ENCODE peak calls at places on chromosomes 1 and 21, in seven cellular contexts. G is WTC11; H is right lobe of liver; T is CD8-positive, alpha-beta T cell; Z is heart left ventricle; A is neural crest cell; B is cardiac muscle cell. M is an unnamed sample.

GRCh38 chr1:33860671-33861070 is 3.2 kb upstream of the HMGB4 start:
- DNase-seq in Z (no peak), G (no peak), H (no peak), A (no peak), T (no peak), B (no peak), M (no peak)

GRCh38 chr1:59367269-59368006 is 70.5 kb downstream of the FGGY start:
- DNase-seq in G (no peak), Z (peak), H (no peak), A (no peak), T (no peak), B (no peak), M (peak)

GRCh38 chr1:169184812-169185211 is 78.3 kb downstream of the ATP1B1 start:
- DNase-seq in B (peak), H (no peak), Z (no peak), T (no peak), G (no peak), A (no peak), M (no peak)

GRCh38 chr1:53678046-53678445 is 60.9 kb downstream of the GLIS1 start:
- DNase-seq in H (no peak), A (no peak), Z (no peak), G (no peak), T (no peak), B (no peak), M (no peak)

GRCh38 chr1:212609701-212610574 is 1.4 kb downstream of the ATF3 start:
- DNase-seq in T (no peak), A (no peak), H (no peak), B (no peak), Z (no peak), G (no peak), M (no peak)

GRCh38 chr1:245326396-245326795 is 171.6 kb downstream of the KIF26B start:
- DNase-seq in B (no peak), T (no peak), G (no peak), A (no peak), Z (no peak), H (no peak), M (no peak)

GRCh38 chr1:76262591-76262990 is 188.0 kb downstream of the ST6GALNAC3 start:
- DNase-seq in A (no peak), H (no peak), T (no peak), Z (no peak), G (no peak), B (no peak), M (no peak)

GRCh38 chr1:1778827-1779675 is 781 bp upstream of the NADK start:
- DNase-seq in A (no peak), B (peak), T (peak), G (peak), Z (peak), H (peak), M (peak)

GRCh38 chr1:204088596-204088995 is 15.7 kb downstream of the SOX13 start:
- DNase-seq in A (no peak), G (no peak), B (no peak), H (no peak), T (no peak), Z (no peak), M (no peak)

GRCh38 chr1:229412056-229412455 is 21.8 kb downstream of the ACTA1 start:
- DNase-seq in G (no peak), B (no peak), A (no peak), Z (no peak), T (no peak), H (no peak), M (no peak)

GRCh38 chr1:145991799-145992412 is 4.5 kb downstream of the TXNIP start:
- DNase-seq in H (no peak), A (no peak), Z (no peak), B (no peak), G (no peak), T (no peak), M (no peak)

GRCh38 chr1:22107126-22107525 is 35.8 kb downstream of the WNT4 start:
- DNase-seq in B (no peak), Z (no peak), H (no peak), G (no peak), A (no peak), T (no peak), M (no peak)

GRCh38 chr1:34460193-34460592 is 283.5 kb downstream of the C1orf94 start:
- DNase-seq in Z (no peak), G (peak), B (peak), T (no peak), A (peak), H (peak), M (peak)

GRCh38 chr21:15212214-15212613 is 147.4 kb upstream of the NRIP1 start:
- DNase-seq in H (no peak), B (no peak), G (no peak), A (no peak), T (no peak), Z (no peak), M (no peak)

GRCh38 chr1:229440821-229441537 is 7.1 kb upstream of the ACTA1 start:
- DNase-seq in A (no peak), H (no peak), B (peak), T (no peak), G (no peak), Z (peak), M (no peak)

GRCh38 chr1:169874229-169874628 is 19.5 kb downstream of the SCYL3 start:
- DNase-seq in A (no peak), Z (no peak), T (no peak), H (no peak), G (no peak), B (no peak), M (no peak)

GRCh38 chr1:109149874-109150601 is 36.1 kb downstream of the ELAPOR1 start:
- DNase-seq in Z (no peak), G (no peak), A (no peak), B (no peak), T (no peak), H (peak), M (no peak)

GRCh38 chr1:199931666-199932377 is 95.7 kb upstream of the NR5A2 start:
- DNase-seq in A (no peak), Z (no peak), H (peak), T (no peak), B (no peak), G (no peak), M (no peak)

GRCh38 chr1:225347123-225347683 is 80.6 kb downstream of the LBR start:
- DNase-seq in B (no peak), H (no peak), A (peak), G (no peak), Z (no peak), T (no peak), M (no peak)

GRCh38 chr1:225342695-225343094 is 85.1 kb downstream of the LBR start:
- DNase-seq in A (no peak), G (no peak), T (no peak), Z (no peak), H (no peak), B (no peak), M (no peak)

GRCh38 chr1:225348400-225348799 is 79.4 kb downstream of the LBR start:
- DNase-seq in G (no peak), A (no peak), H (no peak), Z (no peak), B (no peak), T (no peak), M (no peak)

GRCh38 chr1:225341642-225342041 is 86.2 kb downstream of the LBR start:
- DNase-seq in T (no peak), Z (no peak), H (no peak), G (no peak), B (no peak), A (no peak), M (no peak)

DNA sequence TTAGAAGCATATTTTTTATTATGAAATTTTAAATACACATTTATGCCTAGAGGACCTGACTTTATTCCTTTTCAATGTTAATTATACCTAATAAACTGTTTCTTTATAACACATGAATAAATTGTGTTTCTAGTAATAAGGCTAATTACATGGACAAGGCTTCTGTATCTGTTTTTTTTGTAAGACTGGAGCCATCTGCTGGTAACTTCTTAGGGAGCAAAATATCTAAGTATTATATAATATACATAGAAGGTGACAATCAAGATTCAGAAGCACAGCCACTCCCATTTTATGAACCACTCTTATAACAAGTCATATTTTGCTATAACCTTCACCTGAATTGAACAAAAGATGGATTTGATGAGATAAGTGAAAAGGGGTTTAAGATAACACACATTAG is 84.2 kb downstream of the LBR start:
- DNase-seq in Z (no peak), G (no peak), T (no peak), A (no peak), H (no peak), B (no peak), M (no peak)
- TF ChIP-seq CTCF in Z (no peak), G (no peak), T (peak), A (no peak), H (peak), B (peak), M (no peak)

GRCh38 chr1:36479505-36480051 is 3.1 kb downstream of the CSF3R start:
- DNase-seq in H (peak), B (no peak), A (no peak), T (no peak), G (no peak), Z (no peak), M (no peak)

GRCh38 chr1:36476945-36477344 is 5.8 kb downstream of the CSF3R start:
- DNase-seq in A (no peak), H (no peak), T (no peak), G (no peak), B (no peak), Z (no peak), M (no peak)

GRCh38 chr1:36475341-36475740 is 7.4 kb downstream of the CSF3R start:
- DNase-seq in H (no peak), G (no peak), A (no peak), Z (no peak), T (no peak), B (no peak), M (no peak)

GRCh38 chr1:36472656-36473055 is 8.5 kb upstream of the MRPS15 start:
- DNase-seq in T (no peak), H (no peak), A (no peak), B (no peak), Z (no peak), G (no peak), M (no peak)

GRCh38 chr1:36475910-36476604 is 6.7 kb downstream of the CSF3R start:
- DNase-seq in G (no peak), B (no peak), H (no peak), T (no peak), A (no peak), Z (no peak), M (no peak)
- TF ChIP-seq CTCF in G (no peak), B (no peak), H (no peak), T (no peak), A (no peak), Z (no peak), M (no peak)

GRCh38 chr1:218165687-218166088 is 119.4 kb upstream of the RRP15 start:
- DNase-seq in Z (no peak), H (no peak), T (no peak), B (no peak), G (no peak), A (no peak), M (no peak)

GRCh38 chr1:218163371-218163770 is 121.7 kb upstream of the RRP15 start:
- DNase-seq in A (no peak), B (no peak), G (no peak), T (no peak), Z (no peak), H (no peak), M (no peak)

GRCh38 chr1:218164930-218165686 is 120.0 kb upstream of the RRP15 start:
- DNase-seq in H (no peak), Z (peak), G (peak), A (peak), B (peak), T (no peak), M (peak)

GRCh38 chr1:218164111-218164929 is 120.8 kb upstream of the RRP15 start:
- DNase-seq in Z (peak), B (peak), H (no peak), T (no peak), A (peak), G (peak), M (peak)
- TF ChIP-seq CTCF in Z (no peak), B (no peak), H (no peak), T (no peak), A (peak), G (no peak), M (peak)

GRCh38 chr1:243249214-243249613 is 5.9 kb downstream of the CEP170 start:
- DNase-seq in Z (no peak), H (no peak), A (no peak), G (no peak), T (no peak), B (no peak), M (no peak)

GRCh38 chr1:243244420-243244819 is 10.7 kb downstream of the CEP170 start:
- DNase-seq in B (no peak), H (no peak), A (no peak), T (no peak), G (no peak), Z (no peak), M (no peak)

GRCh38 chr1:243250102-243250501 is 5.0 kb downstream of the CEP170 start:
- DNase-seq in B (no peak), G (no peak), Z (no peak), H (no peak), T (no peak), A (no peak), M (no peak)

GRCh38 chr1:243247901-243248300 is 7.2 kb downstream of the CEP170 start:
- DNase-seq in A (no peak), T (no peak), H (no peak), B (no peak), Z (no peak), G (no peak), M (no peak)

GRCh38 chr1:243246916-243247315 is 8.2 kb downstream of the CEP170 start:
- DNase-seq in G (no peak), B (no peak), H (no peak), T (no peak), Z (no peak), A (no peak), M (no peak)
- TF ChIP-seq CTCF in G (no peak), B (no peak), H (no peak), T (no peak), Z (no peak), A (no peak), M (no peak)

DNA sequence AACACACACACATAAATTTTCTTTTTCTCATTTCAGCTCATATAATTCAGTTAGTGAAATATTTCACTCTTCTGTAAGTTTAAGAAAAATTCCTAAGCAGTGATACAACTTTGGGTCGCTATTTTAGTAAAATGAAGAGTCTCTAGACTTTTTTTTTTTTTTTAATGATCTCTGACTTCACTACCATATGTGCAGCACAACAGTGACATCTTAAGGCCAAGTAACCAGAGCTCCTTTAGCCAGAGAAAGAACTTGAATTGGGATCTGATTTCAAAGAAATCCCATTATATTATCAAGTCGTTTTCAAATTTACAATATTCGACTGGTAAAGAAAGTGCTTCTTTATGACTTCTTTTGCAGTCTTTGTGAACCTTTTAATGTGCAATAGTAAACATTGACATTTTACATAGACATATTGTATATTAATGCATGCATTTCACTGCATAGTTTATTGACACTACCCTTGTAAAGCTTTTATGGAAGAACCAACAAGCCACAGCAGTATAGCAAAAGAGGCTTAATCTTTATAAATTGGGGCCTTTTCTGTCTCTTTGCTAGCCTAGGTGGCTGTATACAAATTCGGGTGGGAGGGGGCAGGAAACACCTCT is 62.2 kb downstream of the LRRC40 start:
- DNase-seq in T (no peak), A (no peak), B (no peak), H (no peak), Z (no peak), G (no peak), M (no peak)
- TF ChIP-seq CTCF in T (no peak), A (no peak), B (peak), H (no peak), Z (peak), G (no peak), M (no peak)

GRCh38 chr1:179090923-179091322 is 9.1 kb downstream of the TOR3A start:
- DNase-seq in A (no peak), B (no peak), H (no peak), T (no peak), G (no peak), Z (no peak), M (no peak)

GRCh38 chr1:179089827-179090482 is 8.1 kb downstream of the TOR3A start:
- DNase-seq in B (no peak), T (no peak), A (no peak), G (no peak), H (peak), Z (no peak), M (no peak)

GRCh38 chr1:179091691-179092165 is 9.9 kb downstream of the TOR3A start:
- DNase-seq in T (no peak), Z (peak), A (no peak), G (no peak), B (no peak), H (peak), M (no peak)

GRCh38 chr1:179092896-179093461 is 11.1 kb downstream of the TOR3A start:
- DNase-seq in Z (no peak), T (no peak), B (no peak), G (no peak), A (no peak), H (no peak), M (no peak)

GRCh38 chr1:179090522-179090921 is 8.7 kb downstream of the TOR3A start:
- DNase-seq in Z (peak), G (no peak), B (no peak), A (no peak), H (no peak), T (no peak), M (no peak)
- TF ChIP-seq CTCF in Z (no peak), G (no peak), B (no peak), A (no peak), H (no peak), T (no peak), M (no peak)

GRCh38 chr1:163561570-163562295 is 240.0 kb downstream of the NUF2 start:
- DNase-seq in A (no peak), B (peak), T (no peak), H (no peak), Z (no peak), G (peak), M (no peak)
- TF ChIP-seq CTCF in A (peak), B (peak), T (no peak), H (no peak), Z (peak), G (peak), M (peak)

DNA sequence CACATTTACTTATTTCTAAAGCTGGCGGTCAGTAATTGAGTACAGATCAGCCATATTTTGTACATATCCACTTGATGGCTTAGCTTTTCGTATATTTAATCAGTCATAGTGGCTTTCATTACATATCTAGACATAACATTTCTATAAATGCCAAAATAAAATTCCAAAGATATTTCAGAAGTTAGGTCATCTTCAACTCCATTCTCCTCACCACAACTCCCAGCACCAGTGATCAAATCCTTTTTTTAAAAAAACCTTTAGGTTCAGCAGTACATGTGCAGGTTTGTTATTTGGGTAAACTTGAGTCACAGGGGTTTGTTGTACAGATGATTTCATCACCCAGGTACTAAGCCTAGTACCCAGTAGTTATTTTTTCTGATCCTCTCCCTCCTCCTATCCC is 53.9 kb upstream of the GNG4 start:
- DNase-seq in B (no peak), H (no peak), T (no peak), G (no peak), Z (no peak), A (no peak), M (no peak)
- TF ChIP-seq CTCF in B (no peak), H (no peak), T (no peak), G (no peak), Z (no peak), A (no peak), M (no peak)

GRCh38 chr21:45319461-45320211 is 31.9 kb upstream of the POFUT2 start:
- DNase-seq in T (no peak), B (peak), Z (peak), H (peak), A (no peak), G (no peak), M (no peak)
- TF ChIP-seq CTCF in T (no peak), B (no peak), Z (peak), H (no peak), A (no peak), G (no peak), M (no peak)

DNA sequence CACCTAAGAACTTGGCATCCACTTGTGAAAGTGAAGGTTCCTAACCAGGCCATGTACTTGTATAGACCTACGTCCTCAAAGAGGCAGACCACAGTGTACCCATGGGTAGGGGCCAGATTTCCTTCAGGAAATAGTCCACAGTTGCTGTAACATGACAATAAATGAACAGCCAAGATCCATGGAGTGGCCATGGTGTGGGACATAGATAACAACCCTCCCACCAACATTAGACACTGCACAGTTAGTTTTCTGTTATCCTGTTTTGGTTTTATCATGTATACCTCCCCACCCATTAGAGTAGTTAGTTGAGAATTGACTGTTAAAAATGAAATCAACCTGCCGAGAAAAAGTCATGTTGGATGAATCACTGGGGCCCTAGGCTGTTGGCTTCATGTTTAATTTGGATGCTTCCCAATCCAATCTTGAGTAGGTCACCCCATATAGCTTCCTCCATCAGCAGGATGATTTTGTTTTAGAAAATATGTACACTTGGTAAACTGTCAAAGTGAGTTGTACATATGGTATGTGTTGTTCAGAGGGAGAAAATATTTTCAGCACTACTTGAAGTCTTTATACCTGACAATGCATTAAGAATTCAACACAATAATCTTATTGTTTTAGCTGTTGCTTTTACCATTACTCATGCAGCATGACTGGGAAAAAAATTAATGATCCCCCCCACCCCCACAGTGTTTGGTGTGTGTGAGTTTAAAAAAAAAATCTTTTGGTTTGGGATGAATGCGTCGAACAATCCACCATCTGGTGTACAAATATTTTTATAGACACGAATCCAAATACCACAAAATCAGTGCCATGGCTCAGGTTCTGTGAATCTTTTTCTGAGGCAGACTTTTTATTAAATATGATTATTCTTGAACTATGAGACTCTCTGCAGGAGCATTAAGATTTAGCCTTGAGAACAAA is 88.3 kb upstream of the ARHGAP29 start:
- DNase-seq in G (no peak), Z (peak), A (no peak), B (no peak), T (no peak), H (no peak), M (no peak)
- TF ChIP-seq CTCF in G (no peak), Z (no peak), A (no peak), B (no peak), T (no peak), H (no peak), M (no peak)

M was measured in nephron progenitor cell.